ENCODE peak calls at places on chromosomes 1 and 21, in four cellular contexts. O is neural progenitor cell; Z is CD8-positive, alpha-beta T cell; M is brain microvascular endothelial cell. H is an unnamed sample.

GRCh38 chr1:59601032-59601431 is 213.7 kb upstream of the HOOK1 start:
- DNase-seq in Z (no peak), O (no peak), M (no peak), H (no peak)

GRCh38 chr1:152110860-152111514 is 4.3 kb downstream of the TCHH start:
- DNase-seq in O (peak), M (peak), Z (no peak), H (peak)

GRCh38 chr1:119285482-119285881 is 83.1 kb upstream of the HAO2 start:
- DNase-seq in Z (no peak), M (peak), O (peak), H (peak)

GRCh38 chr1:172345077-172345476 is 75.4 kb upstream of the C1orf105 start:
- DNase-seq in Z (no peak), O (no peak), M (no peak), H (no peak)

GRCh38 chr1:219973221-219973620 is 44.9 kb upstream of the SLC30A10 start:
- DNase-seq in O (no peak), Z (no peak), M (no peak), H (no peak)

GRCh38 chr1:32182060-32182459 is 2.6 kb downstream of the TXLNA start:
- DNase-seq in Z (no peak), O (no peak), M (no peak), H (no peak)

GRCh38 chr21:25313891-25314646 is 293.2 kb downstream of the MRPL39 start:
- DNase-seq in Z (no peak), M (peak), O (no peak), H (no peak)

GRCh38 chr1:99455760-99456159 is 190.2 kb upstream of the PALMD start:
- DNase-seq in Z (no peak), O (no peak), M (no peak), H (no peak)

GRCh38 chr21:18369115-18369514 is 34.5 kb downstream of the TMPRSS15 start:
- DNase-seq in M (no peak), O (peak), Z (no peak), H (no peak)

GRCh38 chr1:16032388-16033100 is 10.7 kb downstream of the CLCNKA start:
- DNase-seq in O (peak), Z (peak), M (peak), H (peak)

GRCh38 chr1:12231276-12231595 is 1.4 kb downstream of the VPS13D start:
- DNase-seq in M (no peak), Z (no peak), O (peak), H (peak)

GRCh38 chr1:232992227-232992626 is 41.8 kb downstream of the NTPCR start:
- DNase-seq in O (no peak), Z (no peak), M (no peak), H (no peak)

GRCh38 chr1:34265396-34265795 is 88.7 kb downstream of the C1orf94 start:
- DNase-seq in O (no peak), Z (no peak), M (no peak), H (no peak)

GRCh38 chr1:181185461-181185860 is 97.0 kb downstream of the IER5 start:
- DNase-seq in M (no peak), O (no peak), Z (no peak), H (no peak)

GRCh38 chr1:114986286-114986685 is 43.3 kb upstream of the TSHB start:
- DNase-seq in O (no peak), M (no peak), Z (no peak), H (peak)

GRCh38 chr1:166859597-166859996 is 16.5 kb downstream of the TADA1 start:
- DNase-seq in M (no peak), Z (no peak), O (no peak), H (no peak)

GRCh38 chr1:151898519-151898991 is 10.8 kb downstream of the THEM4 start:
- DNase-seq in O (no peak), M (peak), Z (peak), H (no peak)

GRCh38 chr21:25936776-25937175 is 202.0 kb downstream of the GABPA start:
- DNase-seq in M (no peak), O (no peak), Z (no peak), H (no peak)

GRCh38 chr21:36990508-36991205 is 15.8 kb upstream of the RIPPLY3 start:
- DNase-seq in Z (no peak), M (no peak), O (no peak), H (peak)
- TF ChIP-seq CTCF in Z (no peak), M (no peak), O (no peak), H (no peak)

DNA sequence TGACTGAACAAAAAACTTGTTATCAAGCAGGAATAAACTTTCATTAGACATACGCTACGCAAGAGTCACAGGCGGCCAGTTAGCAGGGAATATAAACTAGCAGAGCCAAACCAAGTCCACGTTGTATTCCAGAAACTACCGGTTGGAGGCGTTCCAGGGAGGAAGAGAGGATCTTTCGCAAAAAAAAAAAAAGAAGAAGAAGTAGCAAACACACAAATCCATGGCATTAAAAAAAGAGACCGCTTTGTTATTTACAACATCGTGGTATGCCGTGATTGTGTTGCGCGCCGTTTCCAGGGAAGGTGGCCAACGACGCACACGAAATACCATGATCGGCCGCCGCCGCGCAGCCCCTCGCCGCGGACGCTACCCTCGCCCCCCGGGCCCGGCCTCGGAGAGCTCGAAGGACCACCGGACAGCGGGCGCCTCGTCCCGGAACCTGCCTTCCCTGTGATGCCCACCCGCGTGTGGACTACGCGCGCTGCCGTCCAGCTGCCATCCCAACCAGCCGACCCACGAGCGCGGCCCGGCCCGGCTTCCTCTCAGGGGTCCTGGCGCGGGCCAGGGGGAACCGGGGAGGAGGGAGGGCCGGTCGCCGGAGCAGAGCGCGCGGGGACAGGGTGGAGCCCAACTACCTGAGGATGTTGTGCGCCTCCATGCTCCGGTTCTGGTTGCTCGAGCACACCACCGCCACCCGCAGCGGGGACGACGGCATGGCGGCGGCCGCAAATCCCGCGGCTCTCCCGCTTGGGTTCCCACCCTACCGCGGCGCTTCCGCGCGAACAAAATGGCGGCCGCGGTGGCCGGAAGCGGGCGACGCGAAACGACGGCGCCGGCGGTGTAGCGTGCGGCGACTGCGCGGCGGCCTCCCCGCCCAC is 581 bp downstream of the SSU72 start:
- DNase-seq in M (peak), Z (peak), O (peak), H (peak)
- TF ChIP-seq CTCF in M (peak), Z (no peak), O (peak), H (peak)

GRCh38 chr1:26278303-26278702 is 1.6 kb upstream of the SH3BGRL3 start:
- DNase-seq in O (no peak), Z (no peak), M (peak), H (peak)

GRCh38 chr1:26281091-26281958 is 1.4 kb downstream of the SH3BGRL3 start:
- DNase-seq in O (peak), Z (peak), M (no peak), H (no peak)

GRCh38 chr1:26280333-26281042 is 602 bp downstream of the SH3BGRL3 start:
- DNase-seq in O (no peak), Z (peak), M (peak), H (peak)

GRCh38 chr1:26278835-26279597 is 870 bp upstream of the SH3BGRL3 start:
- DNase-seq in Z (no peak), M (no peak), O (peak), H (peak)

DNA sequence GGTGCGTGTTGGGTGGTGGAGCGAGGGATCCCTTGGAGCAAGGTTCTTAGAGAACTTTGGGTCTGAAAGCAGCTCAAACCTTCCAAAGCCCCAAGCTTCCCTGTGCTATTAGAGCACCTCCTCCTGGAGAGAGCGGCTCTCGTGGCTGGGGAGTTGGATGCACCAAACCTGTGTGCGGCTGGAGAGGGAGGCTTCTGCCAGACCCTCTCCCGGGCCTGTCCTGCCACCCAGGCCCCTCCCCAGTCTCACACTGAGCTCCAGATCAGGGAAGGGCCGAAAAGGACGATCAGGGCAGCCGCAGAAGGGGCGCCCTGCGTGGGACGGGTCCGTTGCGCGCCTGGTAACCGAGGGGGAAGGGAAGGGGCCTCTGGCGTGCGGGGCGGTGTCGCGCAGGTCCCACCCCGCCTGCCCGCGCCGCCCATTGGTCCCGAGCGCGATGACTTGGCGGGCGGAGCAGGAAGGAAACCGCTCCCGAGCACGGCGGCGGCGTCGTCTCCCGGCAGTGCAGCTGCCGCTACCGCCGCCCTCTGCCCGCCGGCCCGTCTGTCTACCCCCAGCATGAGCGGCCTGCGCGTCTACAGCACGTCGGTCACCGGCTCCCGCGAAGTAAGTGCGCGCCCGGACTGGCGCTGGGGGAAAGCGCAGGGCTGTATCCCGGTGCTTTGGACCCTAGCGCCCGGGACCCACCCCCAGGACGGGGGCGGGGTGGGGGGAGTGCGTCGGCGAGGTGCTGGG is at the start of gene SH3BGRL3:
- DNase-seq in Z (peak), O (peak), M (peak), H (peak)
- TF ChIP-seq CTCF in Z (no peak), O (peak), M (peak), H (peak)

DNA sequence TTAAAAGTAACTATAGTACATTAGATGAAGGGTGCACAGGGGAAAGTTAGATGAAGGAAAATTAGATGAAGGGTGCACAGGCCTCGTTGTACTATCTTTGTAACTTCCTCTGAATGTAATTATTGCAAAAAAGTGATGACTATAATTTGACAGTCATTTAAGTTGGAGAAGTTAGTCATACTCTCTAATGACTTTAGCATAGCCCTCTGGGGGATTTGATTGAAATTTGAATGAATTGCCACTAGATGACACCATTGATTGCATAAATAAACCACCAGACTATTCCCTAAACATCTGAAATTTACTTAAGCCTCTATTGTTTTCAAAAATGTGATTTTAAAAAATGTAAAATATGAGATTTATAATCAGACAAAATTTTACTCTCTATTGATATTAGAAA is 102.6 kb downstream of the TPR start:
- DNase-seq in Z (no peak), M (no peak), O (no peak), H (peak)
- TF ChIP-seq CTCF in Z (peak), M (no peak), O (no peak), H (no peak)

DNA sequence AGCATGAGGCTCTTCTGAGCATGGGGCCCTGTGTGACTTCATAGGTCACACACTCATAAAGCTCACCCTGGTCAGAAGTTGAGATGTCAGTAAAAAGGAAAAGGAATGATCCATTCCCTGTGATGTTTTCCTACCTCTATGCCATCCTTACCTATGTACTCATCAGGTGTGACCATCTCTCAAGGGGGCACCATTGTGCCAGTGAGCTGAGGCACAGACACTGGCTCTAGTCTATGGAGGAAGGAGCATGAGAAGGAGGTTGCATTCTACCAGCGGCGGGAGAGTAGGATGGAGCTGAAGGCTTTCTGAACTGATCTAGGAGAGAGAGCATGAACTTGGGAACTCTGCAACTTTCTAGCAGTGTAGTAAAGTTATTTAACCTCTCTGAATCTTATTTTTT is 65.8 kb upstream of the RGL1 start:
- DNase-seq in Z (no peak), O (no peak), M (no peak), H (no peak)
- TF ChIP-seq CTCF in Z (no peak), O (no peak), M (no peak), H (no peak)

DNA sequence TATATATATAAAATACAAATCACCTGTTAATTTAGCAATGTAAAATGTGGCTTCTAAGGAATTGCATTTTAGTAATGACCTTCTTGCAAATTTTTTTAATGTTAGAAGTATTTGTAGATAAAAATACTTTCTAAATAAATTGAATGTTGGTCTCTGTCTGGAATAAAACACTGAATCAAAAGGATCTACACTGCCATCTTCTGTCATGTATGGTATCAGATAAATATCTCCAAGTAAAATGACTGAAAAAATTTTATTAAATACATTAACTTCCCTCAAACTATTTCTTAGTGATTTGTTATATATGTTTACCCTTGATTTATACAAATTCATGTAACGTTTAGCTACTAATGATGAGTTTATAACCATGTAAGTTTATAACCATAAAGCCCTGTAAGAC is 2029.3 kb downstream of the MRPL39 start:
- DNase-seq in O (no peak), M (no peak), Z (no peak), H (no peak)
- TF ChIP-seq CTCF in O (no peak), M (no peak), Z (no peak), H (no peak)

GRCh38 chr1:215970406-215970805 is 403.3 kb downstream of the KCTD3 start:
- DNase-seq in M (no peak), O (no peak), Z (no peak), H (no peak)

DNA sequence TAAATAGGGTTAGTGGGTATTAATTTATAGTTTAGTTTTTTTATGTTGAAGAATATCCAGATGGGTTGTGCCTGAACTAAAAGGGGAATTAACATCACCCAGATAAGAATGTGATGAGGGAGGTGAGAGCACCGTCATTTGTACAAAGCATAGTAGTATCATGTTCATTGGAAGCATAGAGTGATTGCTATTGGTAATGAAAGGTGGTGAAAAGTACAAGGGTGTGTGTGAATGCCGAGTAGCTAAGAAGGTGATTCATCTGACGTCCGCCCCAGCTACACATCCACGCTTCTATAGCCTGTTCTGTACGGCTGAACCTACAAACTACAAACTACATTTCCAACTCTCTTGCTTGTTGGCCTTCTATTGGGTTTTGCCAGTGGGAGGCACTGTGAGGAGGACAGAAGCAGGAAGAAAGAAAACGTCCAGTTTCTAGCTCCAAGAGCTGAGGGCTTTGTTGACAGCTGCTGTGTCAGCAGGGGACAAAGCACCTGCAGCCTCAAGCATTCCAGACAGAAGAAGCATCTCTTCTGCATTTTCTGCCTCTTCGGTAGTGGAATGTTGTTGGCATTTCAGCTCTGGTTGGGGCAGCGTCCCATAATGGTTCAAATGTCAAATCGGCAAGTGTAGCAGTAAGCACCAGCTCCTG is 404.8 kb downstream of the KCTD3 start:
- DNase-seq in Z (no peak), O (peak), M (no peak), H (no peak)
- TF ChIP-seq CTCF in Z (no peak), O (peak), M (no peak), H (no peak)

H was measured in bronchial epithelial cell.